ENCODE peak calls at places on chromosomes 4 and X, in ten cellular contexts. C is non-pigmented ciliary epithelial cell; E is choroid plexus epithelial cell; N is T-helper 17 cell; G is activated gamma-delta T cell treated with Interleukin-2 at 50 U/mL for 16 hours; A is esophagus squamous epithelium; Z is CD4-positive, alpha-beta T cell; Y is chondrocyte; L is coronary artery; F is mucosa of gallbladder. O is an unnamed sample.

GRCh38 chr4:103721251-103721650 is 1.5 kb upstream of the TACR3 start:
- DNase-seq in C (no peak), E (no peak), N (no peak), G (no peak), A (no peak), Z (no peak), Y (no peak), L (no peak), F (no peak), O (no peak)

GRCh38 chr4:58301384-58301783 is 1191.2 kb upstream of the IGFBP7 start:
- DNase-seq in C (peak; percentile 2), E (peak; percentile 2), N (no peak), G (no peak), A (no peak), Z (no peak), Y (no peak), L (no peak), F (peak; percentile 57), O (no peak)

GRCh38 chr4:4549534-4549933 is 7.7 kb upstream of the STX18 start:
- DNase-seq in C (no peak), E (no peak), N (no peak), G (no peak), A (no peak), Z (no peak), Y (no peak), L (no peak), F (no peak), O (no peak)

GRCh38 chr4:52551487-52551886 is 107.6 kb downstream of the USP46 start:
- DNase-seq in C (no peak), E (no peak), N (no peak), G (no peak), A (no peak), Z (no peak), Y (no peak), L (no peak), F (no peak), O (no peak)

GRCh38 chrX:20971250-20971649 is 403.0 kb upstream of the CNKSR2 start:
- DNase-seq in C (no peak), E (no peak), N (no peak), G (no peak), A (no peak), Z (no peak), Y (no peak), L (no peak), F (no peak), O (no peak)

GRCh38 chr4:122346036-122346435 is 32.8 kb upstream of the ADAD1 start:
- DNase-seq in C (no peak), E (peak; percentile 2), N (no peak), G (no peak), A (no peak), Z (no peak), Y (no peak), L (no peak), F (no peak), O (no peak)

GRCh38 chr4:36292551-36293188 is 11.3 kb downstream of the DTHD1 start:
- DNase-seq in C (no peak), E (no peak), N (no peak), G (no peak), A (no peak), Z (no peak), Y (no peak), L (no peak), F (no peak), O (no peak)

GRCh38 chrX:38129366-38129765 is 91.3 kb downstream of the SRPX start:
- DNase-seq in C (no peak), E (no peak), N (no peak), G (no peak), A (no peak), Z (no peak), Y (no peak), L (no peak), F (no peak), O (no peak)

GRCh38 chrX:133923113-133923512 is 62.3 kb downstream of the GPC3 start:
- DNase-seq in C (no peak), E (peak; percentile 10), N (no peak), G (no peak), A (no peak), Z (no peak), Y (no peak), L (no peak), F (no peak), O (no peak)

GRCh38 chr4:7034262-7035081 is 8.7 kb upstream of the TADA2B start:
- DNase-seq in C (no peak), E (peak; percentile 63), N (no peak), G (no peak), A (no peak), Z (no peak), Y (peak; percentile 66), L (no peak), F (no peak), O (no peak)

GRCh38 chr4:132737344-132737743 is 411.8 kb upstream of the PCDH10 start:
- DNase-seq in C (no peak), E (no peak), N (no peak), G (no peak), A (no peak), Z (no peak), Y (no peak), L (no peak), F (no peak), O (no peak)

GRCh38 chr4:140349816-140350215 is 23.6 kb upstream of the SCOC start:
- DNase-seq in C (no peak), E (no peak), N (no peak), G (no peak), A (no peak), Z (no peak), Y (no peak), L (no peak), F (no peak), O (no peak)

GRCh38 chr4:65747386-65747785 is 77.1 kb upstream of the EPHA5 start:
- DNase-seq in C (peak; percentile 53), E (peak; percentile 1), N (no peak), G (no peak), A (no peak), Z (no peak), Y (no peak), L (no peak), F (no peak), O (no peak)

GRCh38 chr4:159009521-159009920 is 93.4 kb upstream of the RAPGEF2 start:
- DNase-seq in C (no peak), E (no peak), N (no peak), G (no peak), A (no peak), Z (no peak), Y (no peak), L (no peak), F (no peak), O (no peak)

GRCh38 chrX:149527705-149528104 is 13.1 kb upstream of the EOLA1 start:
- DNase-seq in C (no peak), E (peak; percentile 49), N (no peak), G (no peak), A (no peak), Z (no peak), Y (no peak), L (no peak), F (no peak), O (no peak)

GRCh38 chr4:110988741-110989140 is 365.9 kb upstream of the PITX2 start:
- DNase-seq in C (no peak), E (no peak), N (no peak), G (no peak), A (no peak), Z (no peak), Y (no peak), L (no peak), F (no peak), O (no peak)

GRCh38 chr4:112343330-112343729 is 46.2 kb downstream of the ALPK1 start:
- DNase-seq in C (no peak), E (peak; percentile 27), N (no peak), G (no peak), A (no peak), Z (no peak), Y (no peak), L (no peak), F (no peak), O (no peak)

GRCh38 chr4:158936238-158936637 is 166.6 kb upstream of the RAPGEF2 start:
- DNase-seq in C (no peak), E (no peak), N (no peak), G (no peak), A (no peak), Z (no peak), Y (no peak), L (no peak), F (no peak), O (no peak)

GRCh38 chrX:31547816-31548215 is 476.0 kb upstream of the FTHL17 start:
- DNase-seq in C (no peak), E (no peak), N (no peak), G (no peak), A (no peak), Z (no peak), Y (no peak), L (no peak), F (no peak), O (no peak)

GRCh38 chr4:134219043-134219442 is 17.5 kb upstream of the PABPC4L start:
- DNase-seq in C (no peak), E (no peak), N (no peak), G (no peak), A (no peak), Z (no peak), Y (no peak), L (no peak), F (no peak), O (no peak)

GRCh38 chr4:15006416-15007024 is 4.2 kb downstream of the CPEB2 start:
- DNase-seq in C (no peak), E (peak; percentile 55), N (no peak), G (no peak), A (no peak), Z (no peak), Y (no peak), L (no peak), F (no peak), O (no peak)

GRCh38 chr4:54819044-54819443 is 161.3 kb downstream of the KIT start:
- DNase-seq in C (no peak), E (no peak), N (no peak), G (no peak), A (no peak), Z (no peak), Y (no peak), L (no peak), F (no peak), O (no peak)

O was measured in effector memory CD8-positive, alpha-beta T cell.